ENCODE peak calls at places on chromosome 19, in ten cellular contexts. C is fibroblast of mammary gland, R is neural progenitor cell, Y is AG09319, E is GM12865, H is dorsolateral prefrontal cortex, J is type B pancreatic cell, Q is mammary epithelial cell, M is neural crest cell, V is ascending aorta. U is an unnamed sample.

GRCh38 chr19:10510301-10510802 is 6.9 kb downstream of the S1PR5 start:
- DNase-seq in H (no peak), M (peak), J (peak), E (peak), Q (peak), V (no peak), R (peak), C (no peak), Y (no peak), U (peak)

GRCh38 chr19:14400913-14401312 is 18.2 kb downstream of the DDX39A start:
- DNase-seq in E (peak), Y (no peak), J (no peak), C (peak), R (no peak), H (no peak), M (no peak), V (no peak), Q (no peak), U (peak)

GRCh38 chr19:38656171-38656981 is 8.9 kb downstream of the ACTN4 start:
- DNase-seq in Q (peak), J (no peak), V (no peak), R (no peak), Y (no peak), M (no peak), H (no peak), E (no peak), C (peak), U (no peak)

GRCh38 chr19:39408392-39409206 is 2.0 kb downstream of the ZFP36 start:
- DNase-seq in J (no peak), E (no peak), M (no peak), Y (no peak), R (peak), V (peak), H (no peak), C (peak), Q (peak), U (no peak)

GRCh38 chr19:12800873-12801465 is 631 bp downstream of the PRDX2 start:
- DNase-seq in J (no peak), H (no peak), C (no peak), Y (no peak), M (no peak), Q (no peak), R (peak), V (no peak), E (no peak), U (no peak)

GRCh38 chr19:34109596-34109995 is 62.7 kb upstream of the LSM14A start:
- DNase-seq in R (no peak), H (no peak), Q (no peak), C (no peak), V (no peak), M (no peak), Y (no peak), J (no peak), E (no peak), U (no peak)

GRCh38 chr19:8163781-8164180 is 14.4 kb upstream of the FBN3 start:
- DNase-seq in J (no peak), Y (no peak), M (no peak), H (no peak), R (no peak), Q (no peak), E (no peak), V (no peak), C (no peak), U (no peak)

GRCh38 chr19:17339088-17339741 is 1.9 kb downstream of the GTPBP3 start:
- DNase-seq in Y (no peak), J (no peak), C (no peak), E (peak), H (no peak), R (no peak), V (no peak), Q (no peak), M (no peak), U (peak)

GRCh38 chr19:1747285-1748114 is 5.8 kb upstream of the ONECUT3 start:
- DNase-seq in E (peak), V (no peak), M (no peak), Q (peak), C (peak), Y (no peak), J (no peak), R (peak), H (no peak), U (peak)

GRCh38 chr19:6392219-6393073 is 518 bp downstream of the GTF2F1 start:
- DNase-seq in Y (no peak), M (no peak), R (peak), E (no peak), C (no peak), Q (no peak), V (no peak), H (no peak), J (no peak), U (no peak)

GRCh38 chr19:58397533-58398037 is 2.1 kb downstream of the RNF225 start:
- DNase-seq in H (no peak), J (no peak), R (no peak), E (no peak), Q (no peak), C (no peak), V (no peak), M (no peak), Y (no peak), U (peak)

GRCh38 chr19:34348899-34349487 is 16.0 kb upstream of the GPI start:
- DNase-seq in H (no peak), V (no peak), E (no peak), M (no peak), Y (no peak), J (no peak), Q (no peak), R (no peak), C (no peak), U (no peak)

GRCh38 chr19:12773571-12773970 is 1.8 kb downstream of the HOOK2 start:
- DNase-seq in Y (no peak), Q (peak), V (peak), C (peak), R (no peak), M (no peak), H (no peak), E (no peak), J (no peak), U (no peak)

GRCh38 chr19:29277107-29277506 is 64.2 kb upstream of the UQCRFS1 start:
- DNase-seq in H (no peak), J (no peak), Y (no peak), C (no peak), M (no peak), V (no peak), R (peak), E (peak), Q (no peak), U (peak)

DNA sequence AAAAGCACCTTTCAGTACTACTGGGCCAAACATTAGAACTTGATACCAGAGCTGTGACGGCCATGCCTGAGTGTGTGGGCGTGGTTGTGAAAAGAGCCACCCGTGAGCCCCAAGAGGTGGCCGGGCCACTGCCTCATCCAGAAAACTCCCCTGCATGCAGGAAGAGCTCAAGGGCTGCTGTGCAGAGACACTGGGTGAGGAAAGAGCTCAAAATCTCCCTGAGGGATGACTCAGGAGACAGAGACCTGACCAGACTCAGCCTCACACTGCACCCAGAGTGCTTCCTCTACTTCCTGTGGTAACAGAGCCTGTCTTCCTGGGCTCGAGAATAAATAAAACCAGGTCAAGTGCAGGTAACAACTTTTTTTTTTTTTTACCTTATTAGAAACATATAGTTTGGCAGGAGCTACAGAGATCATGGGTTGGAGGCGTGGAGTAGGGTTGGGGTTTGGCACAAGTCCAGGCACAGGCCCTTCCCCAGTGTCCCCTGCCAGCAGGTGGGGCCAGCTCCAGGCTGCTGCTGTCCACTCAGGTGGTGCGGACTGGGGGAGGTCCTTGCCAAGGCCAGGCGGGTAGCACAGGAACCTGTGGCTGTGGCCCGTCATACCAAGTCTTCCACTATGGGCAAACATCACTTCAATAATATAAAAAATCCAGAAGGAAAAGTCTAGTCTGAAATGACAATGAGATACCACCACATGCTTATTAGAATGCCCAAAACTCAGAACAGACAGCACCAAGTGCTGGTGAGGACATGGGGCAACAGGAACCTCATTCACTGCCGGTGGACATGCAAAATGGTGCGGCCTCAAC is 25.5 kb downstream of the ELL start:
- DNase-seq in M (no peak), R (no peak), Y (no peak), Q (peak), E (peak), V (no peak), J (no peak), H (no peak), C (peak), U (peak)
- TF ChIP-seq CTCF in M (no peak), R (no peak), Y (no peak), Q (no peak), E (no peak), V (no peak), J (no peak), H (no peak), C (no peak), U (no peak)

GRCh38 chr19:45682117-45682516 is 9.6 kb downstream of the SNRPD2 start:
- DNase-seq in C (no peak), J (no peak), Q (no peak), E (no peak), R (no peak), Y (no peak), M (no peak), H (no peak), V (no peak), U (no peak)
- TF ChIP-seq CTCF in C (no peak), J (no peak), Q (no peak), E (no peak), R (no peak), Y (no peak), M (no peak), H (no peak), V (no peak), U (no peak)

GRCh38 chr19:55080915-55081772 is 5.5 kb downstream of the EPS8L1 start:
- DNase-seq in C (peak), E (peak), Q (peak), M (peak), H (no peak), J (no peak), R (peak), Y (no peak), V (peak), U (peak)
- TF ChIP-seq CTCF in C (no peak), E (peak), Q (no peak), M (no peak), H (no peak), J (no peak), R (no peak), Y (no peak), V (no peak), U (no peak)

GRCh38 chr19:3664879-3665642 is 35.2 kb downstream of the PIP5K1C start:
- DNase-seq in V (no peak), R (no peak), E (peak), Y (no peak), H (no peak), J (no peak), M (no peak), C (no peak), Q (no peak), U (no peak)
- TF ChIP-seq CTCF in V (no peak), R (no peak), E (no peak), Y (no peak), H (no peak), J (no peak), M (no peak), C (no peak), Q (no peak), U (no peak)